ENCODE peak calls at places on chromosome 15, in six cellular contexts. J is right lobe of liver, U is tibial artery, V is AG04450, M is suprapubic skin, E is neural crest cell. C is an unnamed sample.

GRCh38 chr15:75348034-75348562 is 1.3 kb downstream of the NEIL1 start:
- DNase-seq in M (no peak), E (no peak), U (no peak), V (no peak), J (no peak), C (peak)

GRCh38 chr15:56886450-56886856 is 32.0 kb upstream of the TCF12 start:
- DNase-seq in V (no peak), E (no peak), J (no peak), U (no peak), M (no peak), C (no peak)

GRCh38 chr15:39585394-39585841 is 4.5 kb downstream of the THBS1 start:
- DNase-seq in V (no peak), M (no peak), E (no peak), U (no peak), J (no peak), C (no peak)

GRCh38 chr15:80401471-80401870 is 2.7 kb upstream of the ARNT2 start:
- DNase-seq in J (no peak), U (no peak), V (no peak), E (no peak), M (no peak), C (no peak)

GRCh38 chr15:33963831-33964664 is 4.2 kb upstream of the CHRM5 start:
- DNase-seq in E (no peak), J (no peak), V (no peak), U (no peak), M (no peak), C (peak)

GRCh38 chr15:50265620-50266019 is at the start of gene HDC:
- DNase-seq in M (no peak), E (peak), U (no peak), J (no peak), V (no peak), C (no peak)

GRCh38 chr15:42363487-42363886 is 4.2 kb downstream of the CAPN3 start:
- DNase-seq in E (no peak), M (no peak), V (no peak), J (no peak), U (no peak), C (no peak)

GRCh38 chr15:70761046-70761445 is 2.3 kb downstream of the UACA start:
- DNase-seq in V (no peak), E (no peak), U (no peak), M (no peak), J (no peak), C (no peak)

GRCh38 chr15:84658080-84658787 is at the start of gene NMB:
- DNase-seq in J (peak), M (peak), V (no peak), E (peak), U (peak), C (peak)

GRCh38 chr15:80949756-80950155 is 39.9 kb downstream of the MESD start:
- DNase-seq in J (no peak), E (no peak), V (no peak), M (peak), U (peak), C (no peak)

GRCh38 chr15:87527416-87527815 is 729.1 kb downstream of the NTRK3 start:
- DNase-seq in E (no peak), J (no peak), V (no peak), U (no peak), M (no peak), C (no peak)

GRCh38 chr15:59378855-59379254 is 6.2 kb upstream of the MYO1E start:
- DNase-seq in M (no peak), J (no peak), E (no peak), V (no peak), U (no peak), C (no peak)

GRCh38 chr15:59377940-59378339 is 5.3 kb upstream of the MYO1E start:
- DNase-seq in U (no peak), M (no peak), J (no peak), V (no peak), E (no peak), C (no peak)

GRCh38 chr15:59379524-59379923 is 6.9 kb upstream of the MYO1E start:
- DNase-seq in U (no peak), J (no peak), M (no peak), V (no peak), E (no peak), C (no peak)

GRCh38 chr15:59373215-59373614 is 544 bp upstream of the MYO1E start:
- DNase-seq in E (no peak), J (no peak), M (no peak), V (no peak), U (no peak), C (no peak)

DNA sequence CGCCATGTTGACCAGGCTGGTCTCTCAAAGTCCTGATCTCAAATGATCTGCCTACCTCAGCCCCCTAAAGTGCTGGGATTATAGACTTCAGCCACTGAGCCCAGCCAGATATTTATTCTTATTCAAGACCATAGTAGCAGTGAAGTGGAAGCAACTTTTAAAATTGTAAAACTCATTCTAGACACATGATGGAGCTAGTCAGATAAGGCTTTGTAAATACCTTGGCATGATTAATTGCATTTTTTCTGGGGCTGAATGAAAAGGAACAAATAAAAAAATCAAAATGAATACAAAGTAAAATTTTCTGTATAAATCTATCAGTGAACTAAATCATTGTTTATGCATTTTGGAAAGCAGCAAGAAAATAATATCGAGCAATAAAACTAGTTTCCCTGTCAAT is 4.1 kb upstream of the MYO1E start:
- DNase-seq in M (no peak), V (no peak), U (no peak), E (no peak), J (no peak), C (no peak)
- TF ChIP-seq CTCF in M (no peak), V (no peak), U (no peak), E (no peak), J (peak), C (no peak)

DNA sequence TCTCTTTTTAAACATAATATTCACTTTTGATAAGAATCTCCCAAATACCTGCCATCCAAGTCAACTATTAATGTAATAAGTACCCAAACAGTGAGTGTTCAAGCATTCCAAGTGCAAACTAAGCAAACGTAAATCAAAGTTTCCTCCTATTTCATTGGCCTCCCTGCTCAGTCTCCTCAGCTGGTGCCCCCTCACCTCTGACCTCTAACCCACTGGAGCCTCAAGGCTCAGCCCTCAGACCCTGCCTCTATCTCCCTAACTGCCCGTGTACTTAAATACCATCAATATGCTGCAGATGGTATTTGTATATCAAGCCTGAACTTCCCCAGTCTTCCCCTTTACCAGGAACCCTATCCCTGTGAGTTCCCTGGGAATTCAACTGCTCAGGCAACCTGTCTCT is 31.8 kb downstream of the CHSY1 start:
- DNase-seq in M (no peak), J (no peak), V (no peak), U (no peak), E (no peak), C (no peak)
- TF ChIP-seq CTCF in M (no peak), J (no peak), V (no peak), U (no peak), E (no peak), C (no peak)

GRCh38 chr15:25762015-25762662 is 101.0 kb downstream of the ATP10A start:
- DNase-seq in M (no peak), U (no peak), E (no peak), V (no peak), J (no peak), C (no peak)
- TF ChIP-seq CTCF in M (no peak), U (no peak), E (no peak), V (no peak), J (no peak), C (no peak)

GRCh38 chr15:79007066-79007465 is 62.2 kb upstream of the CTSH start:
- DNase-seq in M (no peak), U (no peak), E (peak), J (no peak), V (no peak), C (peak)
- TF ChIP-seq CTCF in M (no peak), U (peak), E (peak), J (peak), V (peak), C (no peak)

GRCh38 chr15:29822100-29822684 is at the start of gene TJP1:
- DNase-seq in V (peak), E (peak), J (peak), M (peak), U (peak), C (peak)

GRCh38 chr15:29820802-29821160 is 1.5 kb downstream of the TJP1 start:
- DNase-seq in V (no peak), E (no peak), J (no peak), M (no peak), U (no peak), C (no peak)

GRCh38 chr15:29819979-29820801 is 2.1 kb downstream of the TJP1 start:
- DNase-seq in V (no peak), U (no peak), M (no peak), J (no peak), E (no peak), C (no peak)

GRCh38 chr15:29822685-29823459 is 604 bp upstream of the TJP1 start:
- DNase-seq in V (peak), J (peak), M (peak), E (no peak), U (peak), C (peak)

GRCh38 chr15:29821416-29822099 is 710 bp downstream of the TJP1 start:
- DNase-seq in M (peak), V (peak), E (peak), J (peak), U (peak), C (peak)
- TF ChIP-seq CTCF in M (no peak), V (peak), E (peak), J (no peak), U (peak), C (no peak)

DNA sequence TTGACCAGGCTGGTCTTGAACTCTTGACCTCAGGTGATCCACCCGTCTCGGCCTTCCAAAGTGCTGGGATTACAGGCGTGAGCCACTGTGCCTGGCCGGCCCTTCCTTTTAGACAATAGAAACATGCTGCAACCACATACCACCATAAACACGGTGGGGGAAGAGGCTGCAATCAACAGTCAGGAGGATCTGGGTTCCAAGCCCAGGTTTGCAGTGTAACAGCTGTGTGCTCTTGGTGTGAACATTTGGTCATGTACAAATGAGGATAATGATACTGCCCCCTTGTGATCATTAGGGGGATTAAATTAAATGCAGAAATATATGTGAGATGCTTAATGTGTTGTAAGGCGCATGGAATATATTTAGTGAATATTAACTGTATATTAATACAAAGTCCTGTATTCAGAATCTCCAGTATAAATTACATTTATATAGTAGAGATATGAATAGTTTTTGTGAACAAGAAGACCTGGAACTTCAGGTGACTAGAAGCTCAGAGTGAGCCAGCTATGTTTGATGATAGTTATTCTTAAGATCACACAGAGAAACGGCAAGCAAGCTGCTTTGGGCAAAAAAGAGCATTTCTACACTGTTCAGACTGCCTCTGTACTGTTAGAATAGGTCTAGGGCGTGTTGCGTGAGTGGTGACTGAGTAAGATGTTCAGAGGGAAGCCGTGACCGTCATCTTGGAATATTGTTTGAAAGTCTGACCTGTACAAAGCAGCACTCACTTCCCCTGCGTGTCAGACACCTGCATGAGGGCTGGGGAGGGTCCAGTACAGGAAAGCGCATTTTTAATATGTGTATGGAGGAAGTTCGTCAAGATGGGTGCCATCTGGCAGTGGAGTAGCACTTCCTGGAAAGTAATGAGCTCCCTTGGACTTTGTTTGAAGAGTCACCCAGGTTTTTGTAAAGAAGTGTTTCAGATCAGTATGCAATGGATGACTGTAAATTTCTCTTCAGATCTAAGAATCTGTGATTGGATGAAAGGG is 125.8 kb downstream of the PGPEP1L start:
- DNase-seq in U (no peak), J (no peak), V (no peak), E (no peak), M (no peak), C (peak)
- TF ChIP-seq CTCF in U (peak), J (peak), V (peak), E (peak), M (peak), C (peak)

GRCh38 chr15:85760531-85761371 is 34.0 kb downstream of the KLHL25 start:
- DNase-seq in V (no peak), M (no peak), J (no peak), U (no peak), E (no peak), C (peak)
- TF ChIP-seq CTCF in V (no peak), M (no peak), J (peak), U (no peak), E (no peak), C (peak)

GRCh38 chr15:74314897-74315438 is 52.5 kb downstream of the CYP11A1 start:
- DNase-seq in J (no peak), V (no peak), M (no peak), U (no peak), E (no peak), C (no peak)

GRCh38 chr15:74308643-74308945 is 58.9 kb downstream of the CYP11A1 start:
- DNase-seq in J (no peak), E (no peak), U (no peak), M (no peak), V (no peak), C (no peak)

GRCh38 chr15:74312445-74313007 is 54.9 kb downstream of the CYP11A1 start:
- DNase-seq in U (no peak), M (no peak), V (no peak), J (no peak), E (no peak), C (no peak)

GRCh38 chr15:74313889-74314288 is 53.6 kb downstream of the CYP11A1 start:
- DNase-seq in E (no peak), J (no peak), M (no peak), V (no peak), U (no peak), C (no peak)

GRCh38 chr15:74311734-74312444 is 55.6 kb downstream of the CYP11A1 start:
- DNase-seq in U (no peak), E (peak), J (no peak), M (no peak), V (no peak), C (peak)
- TF ChIP-seq CTCF in U (no peak), E (peak), J (peak), M (no peak), V (peak), C (peak)